ENCODE peak calls at places on chromosomes 12 and 14, in five cellular contexts. One of them, this sample, is unnamed. For H3K4me1, the result is how much of the 10 kb centered on the place peaks cover.

GRCh38 chr12:51980051-51980808 is 26.5 kb upstream of the TAMALIN start:
- DNase-seq in cardiac muscle cell: peak
- DNase-seq in endothelial cell of umbilical vein: peak
- DNase-seq in PC-3: peak
- DNase-seq in neural progenitor cell: peak
- DNase-seq in this sample: peak

GRCh38 chr12:87667378-87667777 is 361.8 kb downstream of the C12orf50 start:
- DNase-seq in cardiac muscle cell: peak
- DNase-seq in endothelial cell of umbilical vein: no peak
- DNase-seq in PC-3: peak
- DNase-seq in neural progenitor cell: no peak
- DNase-seq in this sample: peak

GRCh38 chr14:93023039-93023438 is 92.7 kb downstream of the ITPK1 start:
- DNase-seq in cardiac muscle cell: no peak
- DNase-seq in endothelial cell of umbilical vein: no peak
- DNase-seq in PC-3: peak
- DNase-seq in neural progenitor cell: no peak
- DNase-seq in this sample: peak

GRCh38 chr12:90679674-90680073 is 275.3 kb downstream of the CCER1 start:
- DNase-seq in cardiac muscle cell: no peak
- DNase-seq in endothelial cell of umbilical vein: no peak
- DNase-seq in PC-3: peak
- DNase-seq in neural progenitor cell: no peak
- DNase-seq in this sample: no peak

GRCh38 chr12:10251669-10252068 is 39.0 kb downstream of the GABARAPL1 start:
- DNase-seq in cardiac muscle cell: no peak
- DNase-seq in endothelial cell of umbilical vein: no peak
- DNase-seq in PC-3: no peak
- DNase-seq in neural progenitor cell: no peak
- DNase-seq in this sample: no peak

GRCh38 chr12:11805680-11806079 is 156.2 kb downstream of the ETV6 start:
- DNase-seq in cardiac muscle cell: no peak
- DNase-seq in endothelial cell of umbilical vein: no peak
- DNase-seq in PC-3: peak
- DNase-seq in neural progenitor cell: no peak
- DNase-seq in this sample: no peak

GRCh38 chr12:9347328-9348127 is 139.3 kb upstream of the PZP start:
- DNase-seq in cardiac muscle cell: peak
- DNase-seq in endothelial cell of umbilical vein: no peak
- DNase-seq in PC-3: no peak
- DNase-seq in neural progenitor cell: no peak
- DNase-seq in this sample: no peak

GRCh38 chr14:102362084-102362483 is 606 bp downstream of the CINP start:
- DNase-seq in cardiac muscle cell: no peak
- DNase-seq in endothelial cell of umbilical vein: no peak
- DNase-seq in PC-3: peak
- DNase-seq in neural progenitor cell: peak
- DNase-seq in this sample: no peak

GRCh38 chr12:53499261-53500118 is at the start of gene MAP3K12:
- DNase-seq in cardiac muscle cell: peak
- DNase-seq in endothelial cell of umbilical vein: peak
- DNase-seq in PC-3: peak
- DNase-seq in neural progenitor cell: peak
- DNase-seq in this sample: peak

GRCh38 chr12:96164951-96165858 is 29.0 kb upstream of the ELK3 start:
- DNase-seq in cardiac muscle cell: peak
- DNase-seq in endothelial cell of umbilical vein: peak
- DNase-seq in PC-3: no peak
- DNase-seq in neural progenitor cell: no peak
- DNase-seq in this sample: no peak

GRCh38 chr12:70101064-70101463 is 142.2 kb upstream of the CNOT2 start:
- DNase-seq in cardiac muscle cell: no peak
- DNase-seq in endothelial cell of umbilical vein: no peak
- DNase-seq in PC-3: no peak
- DNase-seq in neural progenitor cell: no peak
- DNase-seq in this sample: no peak

GRCh38 chr12:538731-539539 is 79.2 kb downstream of the B4GALNT3 start:
- DNase-seq in cardiac muscle cell: peak
- DNase-seq in endothelial cell of umbilical vein: peak
- DNase-seq in PC-3: peak
- DNase-seq in neural progenitor cell: no peak
- DNase-seq in this sample: peak

GRCh38 chr12:117025481-117026151 is 73.6 kb downstream of the TESC start:
- DNase-seq in cardiac muscle cell: peak
- DNase-seq in endothelial cell of umbilical vein: peak
- DNase-seq in PC-3: peak
- DNase-seq in neural progenitor cell: peak
- DNase-seq in this sample: peak

GRCh38 chr12:109461846-109462766 is 15.0 kb downstream of the KCTD10 start:
- DNase-seq in cardiac muscle cell: peak
- DNase-seq in endothelial cell of umbilical vein: peak
- DNase-seq in PC-3: peak
- DNase-seq in neural progenitor cell: peak
- DNase-seq in this sample: peak

GRCh38 chr12:109460538-109460937 is 16.6 kb downstream of the KCTD10 start:
- DNase-seq in cardiac muscle cell: no peak
- DNase-seq in endothelial cell of umbilical vein: no peak
- DNase-seq in PC-3: no peak
- DNase-seq in neural progenitor cell: no peak
- DNase-seq in this sample: no peak

GRCh38 chr12:109459247-109459646 is 17.9 kb downstream of the KCTD10 start:
- DNase-seq in cardiac muscle cell: peak
- DNase-seq in endothelial cell of umbilical vein: no peak
- DNase-seq in PC-3: no peak
- DNase-seq in neural progenitor cell: no peak
- DNase-seq in this sample: no peak

GRCh38 chr12:109462868-109463692 is 14.0 kb downstream of the KCTD10 start:
- DNase-seq in cardiac muscle cell: peak
- DNase-seq in endothelial cell of umbilical vein: peak
- DNase-seq in PC-3: peak
- DNase-seq in neural progenitor cell: peak
- DNase-seq in this sample: peak

DNA sequence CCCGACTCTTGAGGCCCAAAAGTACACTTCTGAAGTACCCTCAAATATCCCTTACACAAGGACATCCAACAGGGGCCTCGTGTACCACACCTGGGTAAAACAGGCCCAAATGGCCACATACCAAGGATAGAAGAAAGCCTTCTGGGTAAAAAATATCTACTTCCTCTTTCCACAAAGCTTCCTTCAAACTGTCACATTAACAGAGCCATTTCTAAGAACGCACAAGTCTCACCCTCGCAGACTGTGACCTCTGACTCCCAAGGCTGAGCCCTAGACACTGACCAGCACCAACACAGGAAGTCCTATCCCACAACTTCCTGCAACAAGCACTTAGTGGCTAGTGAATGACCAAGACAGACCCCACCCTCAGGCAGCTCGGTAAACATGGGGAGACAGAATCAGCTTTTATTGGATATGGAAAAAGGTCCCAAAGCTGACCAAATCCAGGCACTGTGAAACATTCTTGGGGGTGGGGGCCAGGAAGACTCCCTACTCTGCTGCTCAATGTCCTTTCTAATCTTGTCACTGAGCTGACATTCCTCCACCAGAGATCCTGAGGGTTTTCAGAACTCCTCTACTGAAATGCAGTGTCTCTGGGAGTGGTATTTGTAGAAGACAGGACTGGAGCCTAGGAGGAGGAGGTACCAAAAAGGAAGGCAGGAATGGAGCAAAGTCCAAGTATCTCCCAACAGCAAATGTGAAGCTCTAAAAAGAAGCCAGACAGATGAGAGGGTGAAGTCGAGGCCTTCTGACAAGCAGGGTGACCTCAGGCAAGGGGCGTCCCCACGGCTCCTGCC is 15.9 kb downstream of the KCTD10 start:
- DNase-seq in cardiac muscle cell: peak
- DNase-seq in endothelial cell of umbilical vein: peak
- DNase-seq in PC-3: peak
- DNase-seq in neural progenitor cell: no peak
- DNase-seq in this sample: no peak
- H3K4me1 ChIP-seq in cardiac muscle cell: half or more
- H3K4me1 ChIP-seq in endothelial cell of umbilical vein: half or more
- H3K4me1 ChIP-seq in PC-3: half or more
- H3K4me1 ChIP-seq in neural progenitor cell: under half
- H3K4me1 ChIP-seq in this sample: under half

DNA sequence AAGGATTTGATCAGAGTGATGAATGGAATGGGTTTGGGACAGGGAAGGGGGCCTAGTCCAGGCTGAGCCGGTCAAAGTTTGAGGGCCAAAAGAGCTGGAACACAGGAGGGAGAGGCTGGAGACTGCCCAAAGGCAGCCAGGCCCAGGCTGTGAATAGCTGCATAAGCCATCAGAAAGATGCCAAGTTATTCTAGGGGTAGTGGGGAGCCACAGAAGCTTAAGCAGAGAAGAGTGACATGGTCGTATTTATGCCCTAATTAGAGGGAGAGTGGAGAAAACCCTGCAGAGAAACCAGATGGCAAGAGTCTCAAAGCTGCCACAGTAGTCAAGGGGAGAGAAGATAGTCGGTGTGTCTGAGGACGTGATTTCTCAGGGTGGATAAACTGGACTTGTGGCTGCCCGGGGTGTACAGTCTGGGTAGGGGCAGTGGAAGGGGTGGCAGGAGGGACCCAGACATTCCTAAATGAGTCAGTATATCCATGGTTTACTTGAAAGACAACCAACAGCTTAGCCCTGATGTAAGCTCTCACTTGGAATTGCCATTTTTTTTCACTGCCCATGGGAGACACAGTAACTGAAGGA is 99.2 kb downstream of the PRICKLE1 start:
- DNase-seq in cardiac muscle cell: no peak
- DNase-seq in endothelial cell of umbilical vein: no peak
- DNase-seq in PC-3: no peak
- DNase-seq in neural progenitor cell: no peak
- DNase-seq in this sample: no peak
- TF ChIP-seq CTCF in cardiac muscle cell: no peak
- TF ChIP-seq CTCF in endothelial cell of umbilical vein: no peak
- TF ChIP-seq CTCF in PC-3: no peak
- TF ChIP-seq CTCF in neural progenitor cell: no peak
- TF ChIP-seq CTCF in this sample: no peak

GRCh38 chr14:68757618-68758081 is 35.2 kb downstream of the ZFP36L1 start:
- DNase-seq in cardiac muscle cell: no peak
- DNase-seq in endothelial cell of umbilical vein: no peak
- DNase-seq in PC-3: no peak
- DNase-seq in neural progenitor cell: no peak
- DNase-seq in this sample: no peak

GRCh38 chr14:68756734-68757133 is 36.1 kb downstream of the ZFP36L1 start:
- DNase-seq in cardiac muscle cell: no peak
- DNase-seq in endothelial cell of umbilical vein: no peak
- DNase-seq in PC-3: no peak
- DNase-seq in neural progenitor cell: no peak
- DNase-seq in this sample: no peak

GRCh38 chr14:68759912-68760311 is 33.0 kb downstream of the ZFP36L1 start:
- DNase-seq in cardiac muscle cell: no peak
- DNase-seq in endothelial cell of umbilical vein: no peak
- DNase-seq in PC-3: no peak
- DNase-seq in neural progenitor cell: no peak
- DNase-seq in this sample: no peak

GRCh38 chr14:68759017-68759569 is 33.8 kb downstream of the ZFP36L1 start:
- DNase-seq in cardiac muscle cell: no peak
- DNase-seq in endothelial cell of umbilical vein: no peak
- DNase-seq in PC-3: no peak
- DNase-seq in neural progenitor cell: no peak
- DNase-seq in this sample: no peak

GRCh38 chr14:68758301-68758700 is 34.6 kb downstream of the ZFP36L1 start:
- DNase-seq in cardiac muscle cell: no peak
- DNase-seq in endothelial cell of umbilical vein: no peak
- DNase-seq in PC-3: no peak
- DNase-seq in neural progenitor cell: no peak
- DNase-seq in this sample: no peak
- H3K4me1 ChIP-seq in cardiac muscle cell: half or more
- H3K4me1 ChIP-seq in endothelial cell of umbilical vein: under half
- H3K4me1 ChIP-seq in PC-3: under half
- H3K4me1 ChIP-seq in neural progenitor cell: under half
- H3K4me1 ChIP-seq in this sample: under half

DNA sequence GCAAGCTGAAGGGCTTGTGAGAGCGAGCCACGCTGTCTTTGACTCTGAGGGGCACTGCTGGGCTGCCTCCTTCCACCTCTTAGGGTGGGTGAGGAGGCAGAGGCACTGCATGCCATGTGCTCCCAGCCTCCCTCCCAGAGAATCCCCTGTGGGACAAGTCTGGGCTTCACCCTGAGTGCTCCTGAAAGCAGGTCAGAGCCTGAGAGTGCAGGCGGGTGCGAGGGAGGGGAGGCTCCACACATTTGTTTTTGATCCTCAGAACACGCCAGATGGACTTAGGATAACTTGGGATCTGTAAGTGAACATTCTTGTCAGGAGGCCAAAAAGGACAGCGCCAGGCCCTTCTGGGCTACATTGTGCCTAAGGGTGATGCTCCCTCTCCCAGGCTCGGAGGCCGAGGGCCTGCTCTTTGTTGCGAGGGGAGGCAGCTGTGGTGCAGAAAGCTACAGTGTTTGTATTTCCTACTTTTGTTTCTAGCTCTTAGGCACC is 155.4 kb downstream of the TMX1 start:
- DNase-seq in cardiac muscle cell: peak
- DNase-seq in endothelial cell of umbilical vein: peak
- DNase-seq in PC-3: peak
- DNase-seq in neural progenitor cell: peak
- DNase-seq in this sample: no peak
- TF ChIP-seq CTCF in cardiac muscle cell: no peak
- TF ChIP-seq CTCF in endothelial cell of umbilical vein: no peak
- TF ChIP-seq CTCF in PC-3: no peak
- TF ChIP-seq CTCF in neural progenitor cell: no peak
- TF ChIP-seq CTCF in this sample: no peak

This sample was measured in A673.